ENCODE peak calls at places on chromosomes 1 and 21, in ten cellular contexts. T, E, H, N, O, W, Q, D, R and B are unnamed samples.

GRCh38 chr1:226402615-226403521 is 5.0 kb downstream of the PARP1 start:
- DNase-seq in T (no peak), E (peak), H (no peak), N (no peak), O (no peak), W (no peak), Q (no peak), D (no peak), R (no peak), B (no peak)

GRCh38 chr1:172654535-172654934 is 4.4 kb upstream of the FASLG start:
- DNase-seq in T (peak), E (no peak), H (no peak), N (no peak), O (no peak), W (no peak), Q (no peak), D (no peak), R (no peak), B (no peak)

GRCh38 chr1:41367102-41367537 is 5.9 kb downstream of the FOXO6 start:
- DNase-seq in T (no peak), E (no peak), H (no peak), N (no peak), O (no peak), W (no peak), Q (no peak), D (no peak), R (no peak), B (no peak)

GRCh38 chr1:64269558-64269884 is 66.1 kb downstream of the UBE2U start:
- DNase-seq in T (no peak), E (no peak), H (no peak), N (no peak), O (no peak), W (no peak), Q (no peak), D (no peak), R (no peak), B (no peak)

GRCh38 chr1:182191716-182192115 is 130.2 kb upstream of the ZNF648 start:
- DNase-seq in T (no peak), E (no peak), H (no peak), N (no peak), O (no peak), W (no peak), Q (no peak), D (no peak), R (no peak), B (no peak)

GRCh38 chr1:26996665-26997064 is 3.2 kb downstream of the TRNP1 start:
- DNase-seq in T (no peak), E (no peak), H (no peak), N (no peak), O (no peak), W (no peak), Q (no peak), D (no peak), R (no peak), B (no peak)

GRCh38 chr1:203996126-203996525 is 76.8 kb upstream of the SOX13 start:
- DNase-seq in T (no peak), E (peak), H (no peak), N (no peak), O (no peak), W (no peak), Q (peak), D (no peak), R (peak), B (peak)

GRCh38 chr1:53483656-53484055 is 24.5 kb downstream of the DMRTB1 start:
- DNase-seq in T (no peak), E (no peak), H (no peak), N (no peak), O (no peak), W (no peak), Q (no peak), D (no peak), R (no peak), B (no peak)

GRCh38 chr1:33219886-33220661 is 36.2 kb upstream of the ZNF362 start:
- DNase-seq in T (peak), E (no peak), H (no peak), N (no peak), O (no peak), W (no peak), Q (no peak), D (no peak), R (no peak), B (no peak)

GRCh38 chr1:27555700-27556424 is 48.1 kb downstream of the AHDC1 start:
- DNase-seq in T (no peak), E (no peak), H (peak), N (peak), O (no peak), W (no peak), Q (no peak), D (peak), R (no peak), B (no peak)

GRCh38 chr1:156705918-156706646 is 699 bp upstream of the CRABP2 start:
- DNase-seq in T (no peak), E (peak), H (peak), N (peak), O (peak), W (peak), Q (peak), D (peak), R (peak), B (peak)

GRCh38 chr1:115364044-115364775 is 26.2 kb upstream of the NGF start:
- DNase-seq in T (no peak), E (no peak), H (peak), N (no peak), O (no peak), W (no peak), Q (no peak), D (no peak), R (no peak), B (no peak)

GRCh38 chr21:21163904-21164303 is 165.7 kb downstream of the NCAM2 start:
- DNase-seq in T (peak), E (peak), H (no peak), N (no peak), O (peak), W (peak), Q (peak), D (peak), R (peak), B (peak)

GRCh38 chr1:78836736-78837135 is 169.8 kb downstream of the ADGRL4 start:
- DNase-seq in T (no peak), E (no peak), H (no peak), N (no peak), O (no peak), W (no peak), Q (no peak), D (no peak), R (no peak), B (no peak)

GRCh38 chr1:156496211-156496761 is 4.3 kb downstream of the MEF2D start:
- DNase-seq in T (no peak), E (no peak), H (no peak), N (no peak), O (no peak), W (no peak), Q (no peak), D (no peak), R (no peak), B (no peak)

GRCh38 chr21:42850866-42851391 is 28.4 kb downstream of the WDR4 start:
- DNase-seq in T (no peak), E (no peak), H (no peak), N (no peak), O (peak), W (no peak), Q (no peak), D (peak), R (peak), B (no peak)

GRCh38 chr1:235253219-235253640 is 74.7 kb downstream of the ARID4B start:
- DNase-seq in T (peak), E (peak), H (no peak), N (peak), O (peak), W (peak), Q (peak), D (peak), R (peak), B (peak)

GRCh38 chr1:154770897-154771594 is 99.0 kb downstream of the KCNN3 start:
- DNase-seq in T (no peak), E (no peak), H (peak), N (no peak), O (no peak), W (no peak), Q (no peak), D (no peak), R (no peak), B (no peak)